ENCODE peak calls at places on chromosomes 7 and 10, in six cellular contexts. C, E, X, R, M and T are unnamed samples.

GRCh38 chr7:6631605-6632004 is 5.5 kb upstream of the ZNF316 start:
- DNase-seq in M (no peak), R (peak), E (no peak), C (peak), X (no peak), T (no peak)

GRCh38 chr10:100715101-100715444 is 30.3 kb upstream of the PAX2 start:
- DNase-seq in M (no peak), E (no peak), R (no peak), C (no peak), X (no peak), T (no peak)

GRCh38 chr10:97514344-97514743 is 15.6 kb downstream of the UBTD1 start:
- DNase-seq in E (no peak), X (no peak), R (no peak), M (no peak), C (no peak), T (no peak)

GRCh38 chr7:2412587-2413201 is 9.3 kb downstream of the CHST12 start:
- DNase-seq in M (no peak), R (no peak), C (no peak), E (no peak), X (no peak), T (no peak)

GRCh38 chr10:95814011-95814727 is 58.2 kb downstream of the ENTPD1 start:
- DNase-seq in E (no peak), M (no peak), C (peak), R (peak), X (peak), T (no peak)

GRCh38 chr10:50796693-50797092 is 57.0 kb downstream of the ASAH2B start:
- DNase-seq in E (no peak), C (peak), R (peak), X (no peak), M (no peak), T (no peak)

GRCh38 chr7:73995330-73995729 is 32.6 kb upstream of the ELN start:
- DNase-seq in M (no peak), E (no peak), C (no peak), X (peak), R (no peak), T (no peak)

GRCh38 chr10:59675812-59676211 is 33.8 kb downstream of the SLC16A9 start:
- DNase-seq in X (no peak), C (no peak), R (no peak), E (peak), M (no peak), T (no peak)

GRCh38 chr7:6392712-6393666 is 54.8 kb downstream of the DAGLB start:
- DNase-seq in C (peak), E (no peak), X (peak), R (peak), M (peak), T (no peak)

GRCh38 chr10:106864031-106864430 is 300.5 kb downstream of the SORCS1 start:
- DNase-seq in R (no peak), X (no peak), C (no peak), E (no peak), M (no peak), T (no peak)

GRCh38 chr10:61140765-61141392 is 196.9 kb upstream of the RHOBTB1 start:
- DNase-seq in X (peak), C (peak), E (no peak), M (peak), R (peak), T (no peak)

GRCh38 chr10:8416192-8416701 is 361.8 kb downstream of the GATA3 start:
- DNase-seq in C (no peak), E (no peak), X (no peak), R (no peak), M (no peak), T (no peak)

GRCh38 chr7:96921231-96921630 is 84.1 kb upstream of the DLX6 start:
- DNase-seq in R (peak), E (no peak), C (peak), M (no peak), X (no peak), T (no peak)

GRCh38 chr7:100585511-100586265 is at the start of gene LRCH4:
- DNase-seq in C (peak), R (peak), E (peak), X (no peak), M (no peak), T (peak)

GRCh38 chr7:22601028-22601795 is 101.2 kb upstream of the STEAP1B start:
- DNase-seq in C (no peak), R (no peak), X (peak), M (no peak), E (no peak), T (no peak)

GRCh38 chr7:45601816-45602540 is 27.8 kb downstream of the ADCY1 start:
- DNase-seq in M (no peak), R (no peak), E (no peak), C (no peak), X (no peak), T (peak)

GRCh38 chr7:134444198-134444960 is 14.5 kb downstream of the AKR1B1 start:
- DNase-seq in X (no peak), R (peak), C (no peak), E (no peak), M (no peak), T (no peak)

GRCh38 chr10:114631678-114632417 is 26.2 kb downstream of the ABLIM1 start:
- DNase-seq in C (no peak), M (peak), X (no peak), R (no peak), E (peak), T (peak)

GRCh38 chr10:126094537-126094936 is 198.2 kb downstream of the FANK1 start:
- DNase-seq in X (no peak), M (no peak), C (peak), R (no peak), E (no peak), T (no peak)

GRCh38 chr10:71378341-71379117 is 18.2 kb upstream of the CDH23 start:
- DNase-seq in M (no peak), X (no peak), R (no peak), C (peak), E (no peak), T (no peak)

GRCh38 chr7:3897430-3898385 is 596.7 kb downstream of the SDK1 start:
- DNase-seq in E (peak), X (peak), R (peak), M (no peak), C (peak), T (peak)

GRCh38 chr10:129426670-129427069 is 40.4 kb upstream of the MGMT start:
- DNase-seq in E (no peak), X (no peak), M (no peak), R (no peak), C (no peak), T (no peak)

GRCh38 chr10:44053391-44053790 is 331.5 kb downstream of the CXCL12 start:
- DNase-seq in R (no peak), E (no peak), M (no peak), X (no peak), C (no peak), T (no peak)

GRCh38 chr7:117096297-117096696 is 143.0 kb downstream of the ST7 start:
- DNase-seq in E (no peak), X (no peak), M (no peak), R (no peak), C (no peak), T (no peak)

GRCh38 chr10:90112681-90113080 is 411.3 kb downstream of the KIF20B start:
- DNase-seq in R (no peak), M (no peak), X (peak), C (peak), E (no peak), T (no peak)

GRCh38 chr10:13788701-13789447 is 202.1 kb downstream of the PRPF18 start:
- DNase-seq in R (no peak), M (peak), X (peak), C (no peak), E (no peak), T (no peak)

GRCh38 chr10:13779748-13780147 is 193.0 kb downstream of the PRPF18 start:
- DNase-seq in M (no peak), X (no peak), C (no peak), E (no peak), R (no peak), T (no peak)

GRCh38 chr10:13787015-13787421 is 200.3 kb downstream of the PRPF18 start:
- DNase-seq in C (peak), X (peak), R (peak), M (no peak), E (no peak), T (no peak)

GRCh38 chr10:13788320-13788600 is 201.5 kb downstream of the PRPF18 start:
- DNase-seq in M (no peak), X (no peak), E (no peak), C (no peak), R (no peak), T (no peak)

DNA sequence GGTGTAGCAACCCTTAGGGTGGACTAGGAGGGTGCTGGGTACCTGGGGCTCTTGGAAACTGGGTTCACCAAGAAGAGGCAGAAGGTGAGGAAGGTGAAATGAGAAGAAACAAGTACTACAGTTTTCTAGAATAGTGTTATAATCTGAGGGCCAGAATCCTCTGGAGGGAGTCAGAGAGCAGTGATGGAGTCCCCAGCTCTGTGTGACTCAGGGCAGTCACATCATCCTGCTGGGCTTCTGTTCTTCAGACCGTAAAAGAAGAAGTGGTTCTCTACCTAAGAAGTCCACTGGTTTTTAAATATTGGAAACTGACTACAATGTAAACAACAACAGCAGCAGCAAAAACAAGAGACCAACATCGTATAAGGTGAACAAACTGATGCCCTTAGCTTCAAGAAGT is 197.3 kb downstream of the PRPF18 start:
- DNase-seq in X (no peak), M (no peak), E (no peak), R (peak), C (peak), T (no peak)
- TF ChIP-seq CTCF in X (peak), M (no peak), E (no peak), R (peak), C (peak), T (peak)

DNA sequence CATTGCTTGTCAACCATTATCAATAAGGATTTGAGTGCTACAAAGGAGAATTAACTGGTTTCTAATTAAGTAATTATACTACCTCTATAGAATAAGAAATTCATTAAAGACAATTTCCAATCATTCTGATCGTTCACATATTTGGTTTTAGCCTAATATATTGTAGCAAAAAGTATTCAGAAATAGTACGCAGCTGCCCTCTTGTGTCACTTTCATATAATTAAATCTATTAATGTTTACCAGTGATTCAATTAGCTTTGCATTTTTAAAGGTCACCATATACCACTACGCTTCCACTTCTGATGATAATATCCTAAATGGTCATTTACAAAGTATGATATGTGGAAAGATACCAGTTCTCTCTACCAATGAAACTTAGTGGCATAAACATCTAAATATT is 128.3 kb downstream of the NEBL start:
- DNase-seq in M (no peak), E (no peak), X (peak), C (peak), R (peak), T (no peak)
- TF ChIP-seq CTCF in M (peak), E (no peak), X (no peak), C (no peak), R (no peak), T (no peak)

GRCh38 chr7:132239422-132239994 is 336.8 kb downstream of the PLXNA4 start:
- DNase-seq in M (no peak), C (peak), E (no peak), R (peak), X (no peak), T (no peak)
- TF ChIP-seq CTCF in M (no peak), C (peak), E (no peak), R (no peak), X (no peak), T (peak)

GRCh38 chr10:29113251-29113945 is 175.5 kb upstream of the LYZL1 start:
- DNase-seq in R (no peak), X (no peak), M (no peak), E (no peak), C (no peak), T (no peak)

GRCh38 chr10:29124864-29125263 is 164.0 kb upstream of the LYZL1 start:
- DNase-seq in R (no peak), C (no peak), E (no peak), M (no peak), X (no peak), T (no peak)

GRCh38 chr10:29117781-29118180 is 171.1 kb upstream of the LYZL1 start:
- DNase-seq in E (no peak), C (no peak), M (no peak), X (no peak), R (no peak), T (no peak)

GRCh38 chr10:29120216-29120615 is 168.7 kb upstream of the LYZL1 start:
- DNase-seq in R (peak), M (no peak), C (peak), E (no peak), X (peak), T (no peak)

DNA sequence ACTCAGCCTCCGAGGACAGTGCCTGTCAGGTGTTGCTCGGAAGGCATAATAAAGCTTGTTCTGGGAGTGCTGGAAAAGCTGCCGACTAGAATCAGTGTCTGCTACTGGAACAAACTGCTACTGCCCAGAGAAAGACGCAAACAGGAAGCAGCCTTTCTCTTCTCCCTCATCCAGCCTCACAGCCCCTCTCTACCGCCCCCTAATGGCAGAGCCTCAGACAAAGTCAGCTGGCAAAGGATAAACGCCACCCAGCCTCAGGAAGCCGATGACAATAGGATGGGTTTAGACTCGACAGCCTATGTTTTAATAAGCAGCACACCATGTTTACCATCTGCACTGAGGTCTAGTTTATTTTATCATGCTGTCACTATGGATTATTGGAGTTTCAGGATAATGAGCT is 169.5 kb upstream of the LYZL1 start:
- DNase-seq in R (no peak), M (no peak), E (peak), X (peak), C (no peak), T (peak)
- TF ChIP-seq CTCF in R (no peak), M (no peak), E (peak), X (peak), C (peak), T (peak)

GRCh38 chr7:142231716-142232115 is 26.1 kb downstream of the PRSS58 start:
- DNase-seq in M (no peak), X (no peak), R (peak), E (peak), C (no peak), T (peak)
- TF ChIP-seq CTCF in M (no peak), X (no peak), R (no peak), E (peak), C (no peak), T (peak)

GRCh38 chr10:112565434-112566053 is 118.5 kb downstream of the VTI1A start:
- DNase-seq in R (peak), E (peak), X (peak), C (peak), M (no peak), T (peak)
- TF ChIP-seq CTCF in R (peak), E (peak), X (peak), C (peak), M (peak), T (peak)

GRCh38 chr10:103235775-103236174 is 9.9 kb upstream of the RPEL1 start:
- DNase-seq in X (no peak), E (no peak), R (no peak), C (no peak), M (no peak), T (no peak)

GRCh38 chr10:103241262-103242011 is 4.2 kb upstream of the RPEL1 start:
- DNase-seq in E (no peak), M (no peak), R (peak), X (peak), C (peak), T (no peak)

GRCh38 chr10:103232772-103233488 is 12.8 kb upstream of the RPEL1 start:
- DNase-seq in R (peak), E (no peak), M (no peak), C (peak), X (peak), T (peak)

DNA sequence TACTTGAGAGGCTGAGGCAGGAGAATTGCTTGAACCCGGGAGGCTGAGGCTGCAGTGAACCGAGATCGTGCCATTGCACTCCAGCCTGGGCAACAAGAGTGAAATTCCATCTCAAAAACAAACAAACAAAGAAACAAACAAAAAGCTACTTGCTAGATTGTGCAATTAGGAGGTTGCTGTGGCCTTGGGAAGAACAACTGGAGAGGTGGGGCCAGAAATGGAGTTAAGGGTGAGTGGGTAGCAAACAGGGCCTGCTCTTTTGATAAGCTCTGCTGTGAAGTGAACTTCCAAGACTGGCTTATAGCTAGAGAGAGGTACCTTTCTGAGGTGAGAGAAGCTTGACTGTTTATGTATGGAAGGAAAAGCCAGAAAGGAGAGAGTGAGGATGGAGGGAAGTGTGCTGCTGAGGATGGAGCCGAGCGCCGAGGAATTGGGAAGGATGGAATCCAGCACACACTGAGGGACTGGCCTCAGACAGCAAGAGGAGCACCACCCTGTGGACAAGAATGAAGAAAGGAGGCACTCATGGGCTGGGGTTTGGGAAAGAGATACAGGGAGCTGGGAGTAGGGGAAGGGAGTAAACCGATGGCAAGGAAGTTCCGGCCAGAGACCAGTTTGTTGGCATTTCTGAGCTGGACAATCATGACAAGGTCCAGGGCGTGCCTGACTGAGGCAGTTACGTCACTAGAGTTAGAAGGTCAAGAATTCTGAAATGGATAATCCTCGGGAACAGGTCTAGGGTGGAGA is 7.0 kb upstream of the RPEL1 start:
- DNase-seq in X (peak), E (peak), C (peak), R (peak), M (no peak), T (peak)
- TF ChIP-seq CTCF in X (peak), E (no peak), C (peak), R (peak), M (no peak), T (peak)

GRCh38 chr7:130274983-130275649 is 8.5 kb downstream of the CPA2 start:
- DNase-seq in C (no peak), E (peak), M (no peak), R (no peak), X (no peak), T (no peak)

GRCh38 chr7:130275826-130276291 is 9.2 kb downstream of the CPA2 start:
- DNase-seq in C (no peak), M (no peak), E (no peak), X (no peak), R (peak), T (no peak)

GRCh38 chr7:130272456-130273080 is 5.9 kb downstream of the CPA2 start:
- DNase-seq in C (peak), E (peak), R (peak), X (no peak), M (no peak), T (peak)

GRCh38 chr7:130273081-130273699 is 6.5 kb downstream of the CPA2 start:
- DNase-seq in M (no peak), R (peak), E (peak), X (peak), C (peak), T (no peak)

GRCh38 chr7:130273863-130274262 is 7.2 kb downstream of the CPA2 start:
- DNase-seq in C (no peak), M (no peak), R (peak), X (peak), E (no peak), T (no peak)
- TF ChIP-seq CTCF in C (no peak), M (no peak), R (no peak), X (peak), E (no peak), T (no peak)

GRCh38 chr10:63007112-63007511 is 126.0 kb upstream of the NRBF2 start:
- DNase-seq in C (no peak), R (no peak), E (no peak), M (no peak), X (no peak), T (no peak)

GRCh38 chr10:63005246-63005645 is 127.9 kb upstream of the NRBF2 start:
- DNase-seq in R (peak), E (no peak), X (peak), C (peak), M (no peak), T (no peak)

GRCh38 chr10:63010203-63010602 is 122.9 kb upstream of the NRBF2 start:
- DNase-seq in R (no peak), X (no peak), M (no peak), E (no peak), C (no peak), T (no peak)

GRCh38 chr10:63012623-63013022 is 120.5 kb upstream of the NRBF2 start:
- DNase-seq in E (no peak), X (no peak), C (no peak), R (no peak), M (no peak), T (no peak)

GRCh38 chr10:63008491-63008890 is 124.6 kb upstream of the NRBF2 start:
- DNase-seq in M (no peak), R (no peak), X (peak), C (no peak), E (no peak), T (no peak)
- TF ChIP-seq CTCF in M (no peak), R (no peak), X (no peak), C (no peak), E (no peak), T (no peak)